ENCODE peak calls at places on chromosome 13, in ten cellular contexts. L is non-pigmented ciliary epithelial cell; S is heart left ventricle; V is psoas muscle; A is hypothalamus; N is bronchial epithelial cell; E is IMR-90; O is stimulated activated CD8-positive, alpha-beta memory T cell treated with anti-CD3 and anti-CD28 coated beads, Interleukin-7, amount 100 ng/mL, for 4 hours; C is RPMI7951; Q is tibial artery. K is an unnamed sample.

GRCh38 chr13:19586904-19587634 is 25.7 kb upstream of the TPTE2 start:
- DNase-seq in L (no peak), S (no peak), V (peak; percentile 29), A (no peak), N (no peak), E (peak; percentile 34), O (peak; percentile 63), C (peak; percentile 87), Q (no peak), K (no peak)

GRCh38 chr13:56659041-56659471 is 481.7 kb upstream of the PRR20A start:
- DNase-seq in L (no peak), S (no peak), V (no peak), A (no peak), N (no peak), E (no peak), O (no peak), C (no peak), Q (no peak), K (no peak)

GRCh38 chr13:23020246-23020843 is 160.4 kb upstream of the SGCG start:
- DNase-seq in L (peak; percentile 17), S (peak; percentile 12), V (no peak), A (no peak), N (peak; percentile 72), E (peak; percentile 57), O (no peak), C (peak; percentile 44), Q (no peak), K (peak; percentile 68)

GRCh38 chr13:21481359-21481758 is 22.3 kb upstream of the ZDHHC20 start:
- DNase-seq in L (no peak), S (no peak), V (no peak), A (no peak), N (no peak), E (no peak), O (no peak), C (no peak), Q (no peak), K (no peak)

GRCh38 chr13:49938921-49939320 is 2.8 kb upstream of the SPRYD7 start:
- DNase-seq in L (no peak), S (no peak), V (no peak), A (no peak), N (no peak), E (no peak), O (no peak), C (no peak), Q (no peak), K (no peak)

GRCh38 chr13:77522444-77522843 is 13.1 kb upstream of the SCEL start:
- DNase-seq in L (no peak), S (no peak), V (no peak), A (no peak), N (peak; percentile 68), E (no peak), O (no peak), C (no peak), Q (no peak), K (no peak)

GRCh38 chr13:67117010-67117550 is 113.1 kb downstream of the PCDH9 start:
- DNase-seq in L (no peak), S (no peak), V (no peak), A (no peak), N (no peak), E (no peak), O (no peak), C (peak; percentile 27), Q (no peak), K (no peak)

GRCh38 chr13:95112883-95113282 is 188.4 kb downstream of the ABCC4 start:
- DNase-seq in L (no peak), S (no peak), V (no peak), A (no peak), N (no peak), E (no peak), O (no peak), C (no peak), Q (no peak), K (no peak)

GRCh38 chr13:43107780-43108179 is 84.4 kb downstream of the DNAJC15 start:
- DNase-seq in L (no peak), S (no peak), V (no peak), A (no peak), N (no peak), E (peak; percentile 54), O (no peak), C (no peak), Q (no peak), K (no peak)

GRCh38 chr13:77036294-77036693 is 9.3 kb upstream of the FBXL3 start:
- DNase-seq in L (no peak), S (no peak), V (no peak), A (peak; percentile 17), N (no peak), E (no peak), O (no peak), C (no peak), Q (no peak), K (no peak)

GRCh38 chr13:29887651-29888050 is 37.2 kb upstream of the UBL3 start:
- DNase-seq in L (no peak), S (no peak), V (no peak), A (no peak), N (no peak), E (no peak), O (no peak), C (no peak), Q (no peak), K (no peak)

GRCh38 chr13:45880242-45880641 is 28.7 kb upstream of the SIAH3 start:
- DNase-seq in L (no peak), S (no peak), V (no peak), A (no peak), N (no peak), E (no peak), O (no peak), C (no peak), Q (no peak), K (no peak)

GRCh38 chr13:67133476-67133875 is 96.7 kb downstream of the PCDH9 start:
- DNase-seq in L (no peak), S (no peak), V (no peak), A (no peak), N (no peak), E (peak; percentile 23), O (no peak), C (no peak), Q (no peak), K (peak; percentile 36)

GRCh38 chr13:49527123-49527522 is 31.4 kb downstream of the PHF11 start:
- DNase-seq in L (no peak), S (peak; percentile 27), V (no peak), A (no peak), N (no peak), E (no peak), O (no peak), C (no peak), Q (no peak), K (no peak)

GRCh38 chr13:100825551-100825950 is 151.0 kb upstream of the TMTC4 start:
- DNase-seq in L (no peak), S (no peak), V (no peak), A (no peak), N (peak; percentile 30), E (peak; percentile 24), O (no peak), C (no peak), Q (no peak), K (peak; percentile 58)

GRCh38 chr13:89150362-89150761 is 1479.2 kb downstream of the SLITRK5 start:
- DNase-seq in L (peak; percentile 18), S (no peak), V (no peak), A (no peak), N (peak; percentile 40), E (no peak), O (no peak), C (peak; percentile 13), Q (no peak), K (peak; percentile 46)

GRCh38 chr13:113145496-113145895 is 13.0 kb upstream of the PROZ start:
- DNase-seq in L (no peak), S (no peak), V (no peak), A (no peak), N (no peak), E (no peak), O (no peak), C (no peak), Q (no peak), K (no peak)

K was measured in cardiac fibroblast.